ENCODE peak calls at places on chromosome 10, in four cellular contexts. L, Z, Y and S are unnamed samples.
A peak's percentile ranks its signal among the peaks of the same experiment; 100 is the strongest.

GRCh38 chr10:128161031-128161430 is 34.8 kb upstream of the MKI67 start:
- DNase-seq in L (no peak), Z (no peak), Y (no peak), S (no peak)

GRCh38 chr10:76080406-76080805 is 649.0 kb downstream of the LRMDA start:
- DNase-seq in L (peak; percentile 6), Z (peak; percentile 50), Y (no peak), S (no peak)

GRCh38 chr10:80500572-80501380 is 36.9 kb upstream of the SH2D4B start:
- DNase-seq in L (peak; percentile 69), Z (no peak), Y (peak; percentile 70), S (peak; percentile 87)

GRCh38 chr10:33010132-33011037 is 52.4 kb upstream of the ITGB1 start:
- DNase-seq in L (peak; percentile 87), Z (peak; percentile 63), Y (no peak), S (peak; percentile 82)

GRCh38 chr10:124053971-124054370 is 39.4 kb downstream of the CHST15 start:
- DNase-seq in L (peak; percentile 73), Z (no peak), Y (no peak), S (peak; percentile 78)

GRCh38 chr10:67779455-67780205 is 58.4 kb downstream of the DNAJC12 start:
- DNase-seq in L (peak; percentile 77), Z (peak; percentile 73), Y (no peak), S (peak; percentile 84)

GRCh38 chr10:44859546-44860285 is 51.4 kb upstream of the TMEM72 start:
- DNase-seq in L (no peak), Z (no peak), Y (peak; percentile 57), S (no peak)

GRCh38 chr10:57418476-57418875 is 849.2 kb downstream of the IPMK start:
- DNase-seq in L (no peak), Z (no peak), Y (no peak), S (no peak)

GRCh38 chr10:6621536-6621935 is 41.5 kb upstream of the PRKCQ start:
- DNase-seq in L (peak; percentile 50), Z (no peak), Y (no peak), S (peak; percentile 45)

GRCh38 chr10:62852961-62853702 is 37.0 kb upstream of the EGR2 start:
- DNase-seq in L (no peak), Z (no peak), Y (no peak), S (no peak)

GRCh38 chr10:95295031-95295755 is 4.4 kb upstream of the PDLIM1 start:
- DNase-seq in L (peak; percentile 96), Z (no peak), Y (no peak), S (peak; percentile 94)

GRCh38 chr10:100038561-100039071 is 28.9 kb upstream of the DNMBP start:
- DNase-seq in L (peak; percentile 53), Z (no peak), Y (no peak), S (peak; percentile 49)

GRCh38 chr10:12042409-12042796 is 206 bp downstream of the UPF2 start:
- DNase-seq in L (no peak), Z (no peak), Y (no peak), S (peak; percentile 23)

GRCh38 chr10:83915801-83916200 is 223.5 kb upstream of the GHITM start:
- DNase-seq in L (no peak), Z (no peak), Y (no peak), S (no peak)

GRCh38 chr10:9342865-9343450 is 1288.5 kb downstream of the GATA3 start:
- DNase-seq in L (peak; percentile 44), Z (peak; percentile 10), Y (no peak), S (peak; percentile 53)

GRCh38 chr10:34528320-34528719 is 286.8 kb downstream of the PARD3 start:
- DNase-seq in L (peak; percentile 93), Z (peak; percentile 81), Y (no peak), S (peak; percentile 92)

GRCh38 chr10:8910314-8910713 is 855.8 kb downstream of the GATA3 start:
- DNase-seq in L (no peak), Z (no peak), Y (no peak), S (no peak)

GRCh38 chr10:86388119-86388704 is 21.6 kb upstream of the GRID1 start:
- DNase-seq in L (no peak), Z (no peak), Y (peak; percentile 37), S (no peak)

GRCh38 chr10:44180321-44181154 is 204.4 kb downstream of the CXCL12 start:
- DNase-seq in L (no peak), Z (peak; percentile 90), Y (no peak), S (no peak)

GRCh38 chr10:35079763-35080162 is 10.4 kb downstream of the CUL2 start:
- DNase-seq in L (peak; percentile 80), Z (no peak), Y (no peak), S (peak; percentile 86)

GRCh38 chr10:74491014-74491413 is 335.4 kb upstream of the KAT6B start:
- DNase-seq in L (no peak), Z (no peak), Y (no peak), S (no peak)

GRCh38 chr10:15879058-15879457 is 18.8 kb upstream of the MINDY3 start:
- DNase-seq in L (peak; percentile 50), Z (no peak), Y (no peak), S (peak; percentile 55)

GRCh38 chr10:7797582-7797981 is 9.6 kb downstream of the ATP5F1C start:
- DNase-seq in L (peak; percentile 69), Z (peak; percentile 85), Y (no peak), S (peak; percentile 56)

GRCh38 chr10:48400129-48400849 is 93.8 kb downstream of the MAPK8 start:
- DNase-seq in L (peak; percentile 35), Z (no peak), Y (no peak), S (peak; percentile 52)

GRCh38 chr10:123327450-123327849 is 173.2 kb downstream of the BUB3 start:
- DNase-seq in L (no peak), Z (no peak), Y (no peak), S (no peak)

GRCh38 chr10:102713814-102714620 is at the start of gene ARL3:
- DNase-seq in L (peak; percentile 91), Z (peak; percentile 96), Y (peak; percentile 99), S (peak; percentile 98)

GRCh38 chr10:102712089-102712488 is 2.1 kb downstream of the ARL3 start:
- DNase-seq in L (no peak), Z (no peak), Y (no peak), S (no peak)

GRCh38 chr10:102714621-102715455 is at the start of gene SFXN2:
- DNase-seq in L (no peak), Z (no peak), Y (no peak), S (peak; percentile 6)

GRCh38 chr10:102713483-102713813 is 749 bp downstream of the ARL3 start:
- DNase-seq in L (peak; percentile 20), Z (no peak), Y (no peak), S (no peak)

GRCh38 chr10:102712843-102713242 is 1.4 kb downstream of the ARL3 start:
- DNase-seq in L (no peak), Z (no peak), Y (no peak), S (no peak)
- H3K4me3 ChIP-seq in L (no peak overlapping the region), Z (peak overlapping the region; percentile 93), Y (peak overlapping the region; percentile 98), S (peak overlapping the region; percentile 88)

DNA sequence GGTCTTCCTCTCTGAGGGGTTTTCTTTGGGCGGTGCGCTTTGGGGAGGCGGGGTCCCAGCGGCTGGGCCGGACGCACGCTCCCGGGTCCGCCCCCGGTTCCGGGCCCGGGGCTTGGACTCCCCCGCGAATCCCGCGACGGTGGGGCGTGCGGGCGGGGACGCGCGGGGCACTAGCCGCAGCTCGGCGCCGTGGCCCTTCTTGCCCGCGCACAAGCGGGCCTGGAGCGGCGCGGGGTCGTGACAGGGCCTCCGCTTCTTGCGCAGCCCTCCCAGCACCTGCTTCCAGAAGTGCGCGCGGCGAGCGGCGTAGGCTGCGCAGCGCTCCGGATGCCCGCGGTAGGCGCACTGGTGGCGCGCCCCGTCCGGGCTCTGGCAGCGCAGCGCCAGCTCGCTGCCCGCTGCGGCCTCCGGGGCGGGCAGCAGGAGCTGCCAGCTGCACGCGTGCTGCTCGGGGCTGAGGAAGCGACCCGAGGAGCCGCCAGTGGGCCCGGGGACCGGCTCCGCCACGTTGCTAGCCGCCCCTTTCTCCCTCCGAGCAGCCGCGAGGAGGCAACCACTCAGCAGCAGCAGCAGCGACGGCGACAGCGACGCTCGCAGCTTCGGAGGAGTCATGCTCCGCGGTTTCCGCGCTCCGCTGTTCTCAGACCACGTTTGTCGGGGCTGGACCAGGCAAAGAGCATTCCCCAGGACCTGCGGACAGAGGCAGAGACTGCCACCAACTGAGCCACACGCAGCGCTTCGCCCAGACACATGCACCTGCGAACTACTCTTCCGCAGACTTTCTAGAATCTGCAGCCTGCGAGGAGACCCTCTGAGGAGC is 718 bp downstream of the FGFBP3 start:
- DNase-seq in L (peak; percentile 46), Z (no peak), Y (peak; percentile 85), S (peak; percentile 69)
- TF ChIP-seq CTCF in L (peak; percentile 57), Z (peak; percentile 20), Y (peak; percentile 41), S (peak; percentile 51)

DNA sequence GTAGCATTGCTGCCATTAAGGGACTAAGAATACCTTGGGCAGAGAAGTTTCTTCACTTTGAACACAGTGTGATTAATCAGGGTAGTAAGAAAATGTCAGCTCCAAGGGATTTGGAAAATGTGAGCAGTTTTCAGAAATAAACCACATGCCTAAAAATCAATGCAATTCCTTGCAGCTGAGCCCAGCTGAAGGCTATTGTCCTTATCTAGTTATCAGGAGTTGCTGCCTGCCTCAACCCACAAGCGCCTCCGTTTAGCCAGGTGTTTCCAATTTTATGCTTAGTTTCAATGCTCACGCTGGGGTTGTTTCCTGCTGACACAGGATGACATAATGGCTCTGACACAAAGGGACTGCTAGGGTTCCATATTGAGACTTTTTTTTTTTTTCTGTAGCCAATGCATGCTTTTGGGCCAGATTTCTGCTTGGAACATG is 132.3 kb upstream of the ANK3 start:
- DNase-seq in L (peak; percentile 28), Z (no peak), Y (no peak), S (peak; percentile 17)
- H3K4me3 ChIP-seq in L (no peak overlapping the region), Z (no peak overlapping the region), Y (no peak overlapping the region), S (no peak overlapping the region)

DNA sequence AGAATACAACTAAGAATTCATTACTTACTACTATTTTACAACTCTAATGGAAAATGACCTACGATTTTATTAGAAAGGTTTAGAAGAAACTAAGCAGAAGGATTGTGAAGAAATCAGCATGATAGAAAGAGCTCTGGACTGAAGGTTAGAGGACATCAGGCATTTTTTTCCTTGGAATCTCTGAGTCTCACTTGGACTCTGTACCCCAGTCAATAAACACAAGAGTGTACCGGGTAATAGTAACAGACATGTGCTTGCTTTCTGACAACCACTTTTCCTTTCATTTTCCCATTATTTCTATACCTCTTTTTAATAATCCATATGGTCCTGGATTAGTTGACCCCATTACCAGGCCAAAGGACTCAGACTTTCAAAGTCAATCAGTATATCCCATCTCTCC is 1240.9 kb upstream of the LRRTM3 start:
- DNase-seq in L (no peak), Z (no peak), Y (no peak), S (no peak)
- TF ChIP-seq CTCF in L (no peak), Z (no peak), Y (no peak), S (no peak)

GRCh38 chr10:70885485-70885884 is 2.9 kb downstream of the PCBD1 start:
- DNase-seq in L (no peak), Z (no peak), Y (no peak), S (no peak)
- H3K4me3 ChIP-seq in L (no peak overlapping the region), Z (no peak overlapping the region), Y (no peak overlapping the region), S (no peak overlapping the region)